ENCODE peak calls at places on chromosomes 11 and 22, in seven cellular contexts. D is DMS 273 treated with DMSO at 0.1 percent for 48 hours; Q is activated CD8-positive, alpha-beta memory T cell treated with anti-CD3 and anti-CD28 coated beads, Interleukin-2, amount 50 U/mL, for 48 hours; U is fibroblast of mammary gland; E is psoas muscle; P is NCI-H226; Y is ELR. S is an unnamed sample.

GRCh38 chr11:86548278-86548917 is 124.0 kb downstream of the ME3 start:
- DNase-seq in D (no peak), Q (no peak), U (peak), E (no peak), P (peak), Y (no peak), S (peak)

GRCh38 chr22:44147821-44148574 is 32.7 kb upstream of the PARVG start:
- DNase-seq in D (no peak), Q (no peak), U (no peak), E (no peak), P (peak), Y (no peak), S (no peak)

GRCh38 chr22:47030881-47031627 is 268.6 kb downstream of the TBC1D22A start:
- DNase-seq in D (no peak), Q (no peak), U (peak), E (peak), P (no peak), Y (peak), S (no peak)

GRCh38 chr22:50268655-50269113 is 1.5 kb downstream of the MAPK11 start:
- DNase-seq in D (no peak), Q (no peak), U (peak), E (no peak), P (no peak), Y (no peak), S (no peak)

GRCh38 chr11:76379811-76380160 is 1.1 kb downstream of the THAP12 start:
- DNase-seq in D (no peak), Q (no peak), U (no peak), E (no peak), P (no peak), Y (no peak), S (no peak)

GRCh38 chr11:123217897-123218296 is 22.8 kb upstream of the CLMP start:
- DNase-seq in D (no peak), Q (no peak), U (no peak), E (no peak), P (peak), Y (no peak), S (no peak)

GRCh38 chr11:22192642-22193347 is at the start of gene ANO5:
- DNase-seq in D (peak), Q (peak), U (no peak), E (peak), P (no peak), Y (no peak), S (no peak)

GRCh38 chr11:114239632-114240224 is 56.5 kb upstream of the NNMT start:
- DNase-seq in D (no peak), Q (no peak), U (no peak), E (no peak), P (no peak), Y (no peak), S (no peak)

GRCh38 chr22:32644252-32645100 is 157.0 kb upstream of the TIMP3 start:
- DNase-seq in D (no peak), Q (peak), U (no peak), E (peak), P (peak), Y (peak), S (peak)

GRCh38 chr11:69218271-69218682 is 62.5 kb downstream of the SMIM38 start:
- DNase-seq in D (peak), Q (peak), U (no peak), E (no peak), P (no peak), Y (no peak), S (no peak)

GRCh38 chr22:35037089-35037488 is 28.9 kb upstream of the ISX start:
- DNase-seq in D (no peak), Q (no peak), U (no peak), E (no peak), P (no peak), Y (no peak), S (no peak)

GRCh38 chr22:40348025-40348658 is 1.8 kb downstream of the ADSL start:
- DNase-seq in D (no peak), Q (peak), U (peak), E (peak), P (no peak), Y (peak), S (no peak)

GRCh38 chr11:62370743-62371440 is 33.6 kb downstream of the ASRGL1 start:
- DNase-seq in D (no peak), Q (peak), U (no peak), E (no peak), P (no peak), Y (no peak), S (no peak)

GRCh38 chr11:44823920-44824704 is 97.3 kb downstream of the TSPAN18 start:
- DNase-seq in D (no peak), Q (no peak), U (no peak), E (no peak), P (no peak), Y (no peak), S (no peak)

GRCh38 chr11:30113326-30113873 is 96.6 kb upstream of the KCNA4 start:
- DNase-seq in D (no peak), Q (no peak), U (no peak), E (no peak), P (peak), Y (no peak), S (no peak)

GRCh38 chr22:18088825-18089568 is 11.2 kb downstream of the PEX26 start:
- DNase-seq in D (no peak), Q (no peak), U (no peak), E (peak), P (no peak), Y (no peak), S (no peak)

GRCh38 chr11:116534270-116534975 is 238.4 kb downstream of the BUD13 start:
- DNase-seq in D (no peak), Q (no peak), U (no peak), E (no peak), P (no peak), Y (no peak), S (no peak)

GRCh38 chr11:66882540-66882939 is 25.7 kb downstream of the LRFN4 start:
- DNase-seq in D (peak), Q (no peak), U (no peak), E (peak), P (no peak), Y (no peak), S (no peak)

GRCh38 chr11:69721745-69722144 is 17.9 kb upstream of the FGF19 start:
- DNase-seq in D (no peak), Q (no peak), U (no peak), E (no peak), P (no peak), Y (peak), S (no peak)

GRCh38 chr11:235180-235997 is 753 bp downstream of the SIRT3 start:
- DNase-seq in D (no peak), Q (peak), U (peak), E (no peak), P (no peak), Y (no peak), S (no peak)

GRCh38 chr11:130829801-130830562 is 86.3 kb downstream of the SNX19 start:
- DNase-seq in D (no peak), Q (no peak), U (peak), E (peak), P (no peak), Y (no peak), S (no peak)

GRCh38 chr11:119647254-119647653 is 81.7 kb downstream of the NECTIN1 start:
- DNase-seq in D (no peak), Q (no peak), U (no peak), E (no peak), P (no peak), Y (no peak), S (no peak)

GRCh38 chr11:84142411-84142810 is 856.2 kb upstream of the CCDC90B start:
- DNase-seq in D (no peak), Q (no peak), U (no peak), E (no peak), P (no peak), Y (no peak), S (no peak)

GRCh38 chr22:45562102-45562501 is 59.4 kb downstream of the FBLN1 start:
- DNase-seq in D (no peak), Q (no peak), U (no peak), E (peak), P (no peak), Y (no peak), S (no peak)

GRCh38 chr22:37805878-37806277 is 1.9 kb upstream of the GCAT start:
- DNase-seq in D (no peak), Q (no peak), U (no peak), E (no peak), P (no peak), Y (no peak), S (no peak)